ENCODE peak calls at places on chromosome 5, in seven cellular contexts. G, C, V, Z, T, E and O are unnamed samples.
A peak's percentile ranks its signal among the peaks of the same experiment; 100 is the strongest.

GRCh38 chr5:132763369-132764036 is 13.5 kb downstream of the SEPTIN8 start:
- DNase-seq in G (no peak), C (no peak), V (no peak), Z (no peak), T (no peak), E (no peak), O (peak; percentile 28)

GRCh38 chr5:1139806-1140187 is 27.9 kb upstream of the SLC12A7 start:
- DNase-seq in G (no peak), C (no peak), V (no peak), Z (no peak), T (no peak), E (no peak), O (no peak)

GRCh38 chr5:53785924-53786323 is 225.5 kb downstream of the NDUFS4 start:
- DNase-seq in G (no peak), C (no peak), V (no peak), Z (no peak), T (no peak), E (no peak), O (no peak)

GRCh38 chr5:51958473-51958872 is 575.2 kb downstream of the ISL1 start:
- DNase-seq in G (no peak), C (no peak), V (no peak), Z (no peak), T (no peak), E (no peak), O (no peak)

GRCh38 chr5:40914835-40915234 is 5.5 kb downstream of the C7 start:
- DNase-seq in G (no peak), C (no peak), V (peak; percentile 55), Z (no peak), T (no peak), E (no peak), O (no peak)

GRCh38 chr5:144385597-144385996 is 214.9 kb downstream of the KCTD16 start:
- DNase-seq in G (no peak), C (no peak), V (no peak), Z (no peak), T (no peak), E (no peak), O (no peak)

GRCh38 chr5:43309657-43310056 is 3.6 kb downstream of the HMGCS1 start:
- DNase-seq in G (no peak), C (no peak), V (peak; percentile 10), Z (no peak), T (peak; percentile 23), E (no peak), O (no peak)

GRCh38 chr5:43603535-43604363 is 769 bp downstream of the NNT start:
- DNase-seq in G (peak; percentile 84), C (peak; percentile 46), V (peak; percentile 33), Z (peak; percentile 28), T (peak; percentile 35), E (peak; percentile 93), O (peak; percentile 52)

GRCh38 chr5:177491429-177491945 is 5.9 kb downstream of the PDLIM7 start:
- DNase-seq in G (no peak), C (peak; percentile 59), V (no peak), Z (no peak), T (peak; percentile 95), E (no peak), O (no peak)

GRCh38 chr5:181114844-181115778 is 15.9 kb downstream of the OR2V1 start:
- DNase-seq in G (no peak), C (no peak), V (peak; percentile 46), Z (no peak), T (peak; percentile 52), E (no peak), O (peak; percentile 51)

GRCh38 chr5:123358751-123359150 is 64.5 kb downstream of the CEP120 start:
- DNase-seq in G (no peak), C (no peak), V (peak; percentile 81), Z (no peak), T (no peak), E (no peak), O (no peak)

GRCh38 chr5:19880859-19881436 is 107.1 kb downstream of the CDH18 start:
- DNase-seq in G (no peak), C (no peak), V (no peak), Z (no peak), T (peak; percentile 53), E (no peak), O (no peak)

GRCh38 chr5:39194466-39195136 is 24.8 kb downstream of the FYB1 start:
- DNase-seq in G (no peak), C (no peak), V (peak; percentile 84), Z (no peak), T (no peak), E (peak; percentile 34), O (no peak)

GRCh38 chr5:36239370-36240293 is 2.1 kb downstream of the NADK2 start:
- DNase-seq in G (no peak), C (no peak), V (no peak), Z (no peak), T (no peak), E (no peak), O (no peak)

GRCh38 chr5:115831163-115831768 is 10.1 kb downstream of the ATG12 start:
- DNase-seq in G (no peak), C (peak; percentile 44), V (peak; percentile 49), Z (no peak), T (peak; percentile 62), E (no peak), O (no peak)

GRCh38 chr5:180832638-180833068 is 28.4 kb downstream of the ZFP62 start:
- DNase-seq in G (no peak), C (peak; percentile 55), V (no peak), Z (no peak), T (no peak), E (no peak), O (no peak)

GRCh38 chr5:41418220-41419031 is 92.0 kb downstream of the PLCXD3 start:
- DNase-seq in G (no peak), C (no peak), V (peak; percentile 72), Z (no peak), T (peak; percentile 8), E (no peak), O (no peak)

GRCh38 chr5:58477760-58478159 is 13.5 kb upstream of the GAPT start:
- DNase-seq in G (no peak), C (no peak), V (no peak), Z (no peak), T (peak; percentile 6), E (no peak), O (no peak)

GRCh38 chr5:72525816-72526215 is 18.6 kb upstream of the ZNF366 start:
- DNase-seq in G (no peak), C (no peak), V (peak; percentile 77), Z (no peak), T (no peak), E (no peak), O (no peak)

GRCh38 chr5:27608992-27609391 is 570.6 kb upstream of the CDH9 start:
- DNase-seq in G (no peak), C (no peak), V (no peak), Z (no peak), T (no peak), E (no peak), O (no peak)

DNA sequence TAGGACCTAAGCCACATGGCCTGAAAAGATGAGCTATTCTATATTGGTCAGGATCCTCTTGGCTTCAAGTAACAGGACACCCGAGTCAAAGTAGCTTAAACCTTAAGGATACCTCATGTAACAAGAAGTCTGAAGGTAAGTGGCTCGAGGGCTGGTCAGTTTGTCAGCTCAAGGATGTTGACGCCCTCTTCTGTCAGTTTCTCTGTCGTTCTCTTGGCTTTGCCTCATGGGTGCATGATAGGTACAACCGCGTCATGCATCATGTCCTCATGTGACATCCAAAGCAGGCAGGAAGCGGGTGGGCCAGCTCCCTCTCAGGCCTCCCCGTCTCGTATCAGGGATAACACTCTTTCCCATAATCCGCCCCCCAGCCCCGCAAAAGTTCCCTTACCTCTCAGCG is 22.1 kb upstream of the TCERG1 start:
- DNase-seq in G (no peak), C (no peak), V (no peak), Z (no peak), T (peak; percentile 27), E (no peak), O (no peak)
- TF ChIP-seq CTCF in G (no peak), C (no peak), V (no peak), Z (no peak), T (peak; percentile 21), E (no peak), O (no peak)

GRCh38 chr5:173594061-173594460 is 22.4 kb downstream of the BOD1 start:
- DNase-seq in G (no peak), C (no peak), V (peak; percentile 51), Z (no peak), T (no peak), E (no peak), O (no peak)

GRCh38 chr5:173591300-173591622 is 25.2 kb downstream of the BOD1 start:
- DNase-seq in G (no peak), C (no peak), V (no peak), Z (no peak), T (no peak), E (no peak), O (no peak)

GRCh38 chr5:173590436-173591299 is 25.8 kb downstream of the BOD1 start:
- DNase-seq in G (no peak), C (no peak), V (no peak), Z (no peak), T (no peak), E (no peak), O (no peak)

GRCh38 chr5:173595826-173596225 is 20.6 kb downstream of the BOD1 start:
- DNase-seq in G (no peak), C (no peak), V (no peak), Z (no peak), T (no peak), E (no peak), O (no peak)

GRCh38 chr5:173592050-173592669 is 24.3 kb downstream of the BOD1 start:
- DNase-seq in G (no peak), C (no peak), V (no peak), Z (no peak), T (no peak), E (no peak), O (no peak)
- TF ChIP-seq CTCF in G (no peak), C (no peak), V (peak; percentile 32), Z (no peak), T (peak; percentile 73), E (peak; percentile 22), O (peak; percentile 32)

GRCh38 chr5:110045153-110045552 is 355.4 kb downstream of the MAN2A1 start:
- DNase-seq in G (no peak), C (no peak), V (no peak), Z (no peak), T (no peak), E (no peak), O (no peak)

GRCh38 chr5:110038297-110038997 is 348.7 kb downstream of the MAN2A1 start:
- DNase-seq in G (no peak), C (no peak), V (no peak), Z (no peak), T (no peak), E (no peak), O (peak; percentile 16)

GRCh38 chr5:110043025-110043424 is 353.3 kb downstream of the MAN2A1 start:
- DNase-seq in G (no peak), C (no peak), V (no peak), Z (no peak), T (no peak), E (no peak), O (no peak)

DNA sequence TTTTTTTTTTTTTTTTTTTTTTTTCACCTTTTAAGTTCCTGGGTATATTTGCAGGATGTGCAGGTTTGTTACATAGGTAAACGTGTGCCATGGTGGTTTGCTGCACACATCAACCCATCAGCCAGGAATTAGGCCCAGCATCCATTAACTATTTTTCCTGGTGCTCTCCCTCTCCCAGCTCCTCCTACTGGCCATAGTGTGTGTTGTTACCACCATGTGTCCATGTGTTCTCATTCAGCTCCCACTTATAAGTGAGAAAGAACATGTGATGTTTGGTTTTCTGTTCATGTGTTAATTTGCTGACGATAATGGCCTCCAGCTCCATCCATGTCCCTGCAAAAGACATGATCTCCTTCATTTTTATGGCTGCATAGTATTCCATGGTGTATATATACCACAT is 350.5 kb downstream of the MAN2A1 start:
- DNase-seq in G (no peak), C (no peak), V (no peak), Z (no peak), T (no peak), E (no peak), O (no peak)
- TF ChIP-seq CTCF in G (no peak), C (no peak), V (no peak), Z (no peak), T (no peak), E (no peak), O (no peak)

GRCh38 chr5:98349251-98349989 is 424.0 kb upstream of the RGMB start:
- DNase-seq in G (no peak), C (no peak), V (peak; percentile 86), Z (no peak), T (peak; percentile 22), E (no peak), O (no peak)
- TF ChIP-seq CTCF in G (no peak), C (peak; percentile 12), V (peak; percentile 83), Z (no peak), T (peak; percentile 57), E (no peak), O (no peak)